ENCODE peak calls at places on chromosomes 13 and 19, in nine cellular contexts. P is skeletal muscle cell; S is IMR-90; V is left cardiac atrium; Q is HFFc6; B is NT2/D1; U is stimulated activated naive CD8-positive, alpha-beta T cell treated with anti-CD3 and anti-CD28 coated beads, Interleukin-15, Interleukin-2, amounts not matched to agents 100 U/mL and 50 U/mL, for 24 hours; R is CD4-positive, alpha-beta memory T cell; I is SW480. W is an unnamed sample.

GRCh38 chr19:46388311-46389095 is 24.9 kb downstream of the CCDC8 start:
- DNase-seq in V (no peak), U (no peak), B (no peak), Q (no peak), S (no peak), I (no peak), R (no peak), P (no peak), W (no peak)

GRCh38 chr19:6593651-6594416 is 2.9 kb upstream of the CD70 start:
- DNase-seq in I (no peak), B (no peak), V (no peak), R (no peak), S (no peak), Q (no peak), U (peak), P (no peak), W (no peak)

GRCh38 chr13:50519866-50520265 is 323.6 kb downstream of the DLEU7 start:
- DNase-seq in Q (no peak), R (no peak), V (no peak), S (no peak), I (no peak), B (no peak), P (no peak), U (no peak), W (no peak)

GRCh38 chr19:35822579-35822978 is 9.9 kb upstream of the PRODH2 start:
- DNase-seq in R (no peak), I (no peak), U (no peak), P (no peak), V (no peak), Q (no peak), S (no peak), B (no peak), W (no peak)

GRCh38 chr13:23636360-23636759 is 66.1 kb downstream of the TNFRSF19 start:
- DNase-seq in U (no peak), R (no peak), S (no peak), P (no peak), B (no peak), V (no peak), Q (no peak), I (no peak), W (no peak)

GRCh38 chr19:45691516-45692186 is at the start of gene SNRPD2:
- DNase-seq in U (peak), I (peak), S (peak), Q (peak), P (peak), R (peak), B (peak), V (peak), W (peak)

GRCh38 chr13:20482275-20482761 is 43.3 kb downstream of the CRYL1 start:
- DNase-seq in Q (no peak), I (no peak), U (no peak), S (no peak), V (no peak), R (no peak), B (no peak), P (no peak), W (no peak)

GRCh38 chr13:112465251-112466131 is 89.3 kb downstream of the SPACA7 start:
- DNase-seq in B (no peak), P (no peak), V (no peak), Q (no peak), I (no peak), R (no peak), S (no peak), U (no peak), W (no peak)

GRCh38 chr19:51712461-51713081 is 11.2 kb downstream of the HAS1 start:
- DNase-seq in B (no peak), I (peak), U (no peak), R (no peak), Q (peak), V (no peak), P (no peak), S (peak), W (peak)

GRCh38 chr19:55216461-55217198 is 7.3 kb upstream of the PTPRH start:
- DNase-seq in B (peak), S (peak), Q (peak), U (peak), V (peak), R (peak), I (peak), P (peak), W (peak)

GRCh38 chr13:45851171-45851889 is at the start of gene SIAH3:
- DNase-seq in Q (no peak), P (no peak), R (no peak), V (no peak), S (no peak), I (no peak), B (no peak), U (peak), W (peak)

GRCh38 chr13:76723551-76724232 is 162.5 kb downstream of the KCTD12 start:
- DNase-seq in U (peak), I (no peak), B (peak), R (no peak), Q (peak), P (peak), S (peak), V (peak), W (no peak)

GRCh38 chr13:44212633-44213387 is 160.8 kb upstream of the SERP2 start:
- DNase-seq in P (no peak), U (no peak), I (no peak), B (no peak), R (no peak), V (no peak), S (peak), Q (no peak), W (no peak)

GRCh38 chr19:2800506-2800905 is 15.2 kb downstream of the THOP1 start:
- DNase-seq in R (no peak), P (no peak), S (no peak), B (no peak), I (no peak), Q (no peak), V (no peak), U (no peak), W (no peak)

GRCh38 chr19:7676376-7676775 is 514 bp upstream of the MCEMP1 start:
- DNase-seq in B (no peak), P (no peak), S (no peak), R (no peak), V (no peak), I (peak), U (no peak), Q (no peak), W (no peak)

GRCh38 chr19:44712864-44713515 is 14.0 kb downstream of the CEACAM16 start:
- DNase-seq in P (no peak), R (no peak), S (no peak), Q (no peak), U (no peak), I (peak), V (no peak), B (no peak), W (no peak)

GRCh38 chr13:112574476-112575294 is 13.3 kb downstream of the TUBGCP3 start:
- DNase-seq in B (no peak), R (no peak), P (no peak), V (no peak), I (no peak), Q (no peak), S (peak), U (no peak), W (no peak)

GRCh38 chr13:24338721-24339120 is 29.3 kb downstream of the C1QTNF9 start:
- DNase-seq in R (no peak), B (no peak), Q (no peak), U (no peak), I (no peak), S (no peak), P (no peak), V (no peak), W (no peak)

GRCh38 chr19:38034153-38034835 is 127.3 kb downstream of the SIPA1L3 start:
- DNase-seq in U (no peak), Q (no peak), V (no peak), P (no peak), R (no peak), S (peak), B (no peak), I (no peak), W (no peak)

GRCh38 chr19:39372941-39373340 is 18.0 kb downstream of the PAF1 start:
- DNase-seq in I (no peak), B (no peak), V (no peak), P (no peak), Q (no peak), S (peak), R (no peak), U (no peak), W (no peak)

GRCh38 chr13:94480672-94481145 is 1.2 kb upstream of the DCT start:
- DNase-seq in I (no peak), Q (peak), B (no peak), U (no peak), R (no peak), V (peak), S (peak), P (peak), W (no peak)

GRCh38 chr19:1026189-1027019 is at the start of gene CNN2:
- DNase-seq in U (peak), P (no peak), Q (peak), R (peak), B (no peak), V (peak), S (peak), I (peak), W (no peak)

W was measured in hypothalamus.